ENCODE peak calls at places on chromosomes 16 and 17, in six cellular contexts. P is Caco-2, Y is astrocyte, O is thyroid gland, C is IMR-90, A is mucosa of descending colon. D is an unnamed sample. For H3K36me3, the result is how much of the 10 kb centered on the place peaks cover.

GRCh38 chr16:81238296-81239011 is at the start of gene BCO1:
- DNase-seq in P (no peak), Y (peak), O (no peak), C (peak), A (peak), D (no peak)

GRCh38 chr17:38733315-38734234 is 3.4 kb downstream of the CISD3 start:
- DNase-seq in P (peak), Y (no peak), O (no peak), C (no peak), A (peak), D (no peak)

GRCh38 chr16:65773319-65773874 is 593.1 kb upstream of the CDH5 start:
- DNase-seq in P (peak), Y (no peak), O (no peak), C (no peak), A (no peak), D (no peak)

GRCh38 chr17:77892469-77893143 is 65.9 kb upstream of the TNRC6C start:
- DNase-seq in P (peak), Y (no peak), O (no peak), C (no peak), A (no peak), D (peak)

GRCh38 chr16:65312795-65313194 is 190.9 kb upstream of the CDH11 start:
- DNase-seq in P (no peak), Y (peak), O (no peak), C (peak), A (no peak), D (no peak)

GRCh38 chr16:4733747-4734062 is 366 bp downstream of the ANKS3 start:
- DNase-seq in P (no peak), Y (no peak), O (no peak), C (no peak), A (peak), D (no peak)

GRCh38 chr17:50055055-50055425 is 870 bp upstream of the ITGA3 start:
- DNase-seq in P (peak), Y (peak), O (peak), C (no peak), A (peak), D (peak)

GRCh38 chr17:64022631-64023063 is 2.2 kb upstream of the ICAM2 start:
- DNase-seq in P (no peak), Y (no peak), O (peak), C (no peak), A (no peak), D (no peak)

GRCh38 chr16:87854053-87854906 is 15.0 kb downstream of the SLC7A5 start:
- DNase-seq in P (no peak), Y (no peak), O (no peak), C (no peak), A (no peak), D (peak)

GRCh38 chr16:73339821-73340220 is 291.9 kb upstream of the ZFHX3 start:
- DNase-seq in P (no peak), Y (no peak), O (no peak), C (no peak), A (peak), D (no peak)

GRCh38 chr16:11053916-11054460 is 109.6 kb downstream of the CLEC16A start:
- DNase-seq in P (no peak), Y (no peak), O (no peak), C (no peak), A (no peak), D (no peak)

GRCh38 chr17:81002409-81003361 is 11.0 kb downstream of the CHMP6 start:
- DNase-seq in P (no peak), Y (peak), O (peak), C (peak), A (peak), D (no peak)

GRCh38 chr17:27873746-27874145 is 19.4 kb downstream of the LYRM9 start:
- DNase-seq in P (peak), Y (peak), O (no peak), C (no peak), A (no peak), D (no peak)

GRCh38 chr16:70331588-70332358 is 14.9 kb upstream of the DDX19A start:
- DNase-seq in P (no peak), Y (no peak), O (no peak), C (no peak), A (peak), D (no peak)

GRCh38 chr17:67421869-67422273 is 44.8 kb downstream of the PITPNC1 start:
- DNase-seq in P (no peak), Y (peak), O (no peak), C (peak), A (peak), D (no peak)

GRCh38 chr17:76635659-76636360 is 7.7 kb downstream of the ST6GALNAC1 start:
- DNase-seq in P (no peak), Y (peak), O (no peak), C (peak), A (no peak), D (no peak)

GRCh38 chr16:30553396-30553899 is 4.7 kb downstream of the ZNF764 start:
- DNase-seq in P (no peak), Y (no peak), O (no peak), C (no peak), A (no peak), D (no peak)

GRCh38 chr17:82267575-82268379 is 5.7 kb downstream of the CSNK1D start:
- DNase-seq in P (peak), Y (peak), O (peak), C (peak), A (peak), D (peak)

GRCh38 chr17:48478224-48479013 is 48.4 kb upstream of the SKAP1 start:
- DNase-seq in P (no peak), Y (no peak), O (no peak), C (no peak), A (no peak), D (no peak)

GRCh38 chr17:40953876-40954275 is 12.9 kb downstream of the KRT39 start:
- DNase-seq in P (no peak), Y (peak), O (no peak), C (peak), A (no peak), D (no peak)

GRCh38 chr16:22318690-22319358 is 21.6 kb downstream of the POLR3E start:
- DNase-seq in P (no peak), Y (no peak), O (no peak), C (peak), A (peak), D (no peak)

GRCh38 chr17:29049541-29050150 is 6.7 kb downstream of the PIPOX start:
- DNase-seq in P (no peak), Y (no peak), O (no peak), C (no peak), A (no peak), D (no peak)

GRCh38 chr17:3433741-3434140 is at the start of gene OR1E2:
- DNase-seq in P (no peak), Y (no peak), O (no peak), C (no peak), A (no peak), D (no peak)

GRCh38 chr16:6827931-6828330 is 504.7 kb upstream of the RBFOX1 start:
- DNase-seq in P (no peak), Y (no peak), O (no peak), C (no peak), A (no peak), D (no peak)

GRCh38 chr16:88904676-88905365 is 38.4 kb upstream of the PABPN1L start:
- DNase-seq in P (no peak), Y (no peak), O (no peak), C (no peak), A (no peak), D (no peak)

GRCh38 chr17:82667668-82668000 is 19.4 kb upstream of the WDR45B start:
- DNase-seq in P (no peak), Y (no peak), O (no peak), C (no peak), A (no peak), D (peak)

GRCh38 chr17:62059394-62059793 is 5.7 kb downstream of the MED13 start:
- DNase-seq in P (no peak), Y (no peak), O (no peak), C (no peak), A (no peak), D (no peak)
- H3K36me3 ChIP-seq in P (under half), Y (under half), O (under half), C (under half), A (under half), D (under half)

DNA sequence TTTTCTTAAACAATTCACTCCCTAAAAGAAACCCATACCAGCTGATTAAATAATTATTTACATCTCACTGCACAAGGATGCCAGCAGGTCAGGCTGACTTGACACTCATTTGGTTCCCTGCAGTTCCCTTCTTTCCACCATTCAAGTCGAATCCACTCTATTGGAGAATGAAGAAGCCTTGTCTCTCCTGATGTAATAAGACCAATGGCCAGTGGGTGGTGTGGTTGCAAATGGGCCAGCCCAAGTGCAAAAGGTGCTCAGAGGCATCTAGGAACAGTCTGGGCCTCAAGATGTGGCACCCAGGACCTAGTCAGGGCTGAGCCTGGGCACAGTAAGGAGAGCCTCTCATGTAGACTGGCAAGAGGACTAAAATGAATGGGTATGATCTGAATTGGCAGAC is 9.3 kb downstream of the C16orf78 start:
- DNase-seq in P (no peak), Y (no peak), O (no peak), C (no peak), A (peak), D (no peak)
- TF ChIP-seq CTCF in P (no peak), Y (no peak), O (no peak), C (no peak), A (no peak), D (no peak)

DNA sequence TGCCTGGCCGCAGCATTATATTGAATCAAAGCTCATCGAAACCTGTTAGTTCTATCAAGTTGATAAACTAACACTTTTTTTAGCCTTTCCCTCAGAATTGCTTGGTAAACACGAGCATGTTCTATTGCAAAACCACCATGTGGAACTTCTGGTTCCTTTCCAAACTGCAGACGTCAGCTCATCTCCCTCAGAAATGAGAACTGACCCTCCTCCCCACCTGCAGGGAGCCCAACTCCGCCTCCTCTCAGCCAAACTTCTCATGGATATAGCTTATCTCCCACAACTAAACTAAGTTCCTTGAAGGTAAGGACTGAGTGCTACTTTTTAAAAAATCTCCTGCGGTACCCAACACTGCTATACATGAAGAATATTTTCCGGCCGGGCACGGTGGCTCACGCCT is 6.7 kb downstream of the SHMT1 start:
- DNase-seq in P (no peak), Y (peak), O (peak), C (peak), A (peak), D (no peak)
- H3K36me3 ChIP-seq in P (under half), Y (under half), O (under half), C (under half), A (under half), D (under half)

GRCh38 chr17:79104898-79105600 is 30.4 kb downstream of the ENGASE start:
- DNase-seq in P (no peak), Y (no peak), O (no peak), C (no peak), A (no peak), D (no peak)
- TF ChIP-seq CTCF in P (no peak), Y (no peak), O (no peak), C (no peak), A (no peak), D (no peak)

GRCh38 chr16:1508494-1509167 is 15.5 kb downstream of the TELO2 start:
- DNase-seq in P (no peak), Y (no peak), O (no peak), C (no peak), A (no peak), D (no peak)
- H3K36me3 ChIP-seq in P (under half), Y (under half), O (under half), C (under half), A (under half), D (half or more)

GRCh38 chr17:6651483-6652452 is at the start of the genes C17orf100 and MED31:
- DNase-seq in P (peak), Y (peak), O (peak), C (peak), A (peak), D (peak)
- TF ChIP-seq CTCF in P (no peak), Y (no peak), O (no peak), C (no peak), A (no peak), D (no peak)

DNA sequence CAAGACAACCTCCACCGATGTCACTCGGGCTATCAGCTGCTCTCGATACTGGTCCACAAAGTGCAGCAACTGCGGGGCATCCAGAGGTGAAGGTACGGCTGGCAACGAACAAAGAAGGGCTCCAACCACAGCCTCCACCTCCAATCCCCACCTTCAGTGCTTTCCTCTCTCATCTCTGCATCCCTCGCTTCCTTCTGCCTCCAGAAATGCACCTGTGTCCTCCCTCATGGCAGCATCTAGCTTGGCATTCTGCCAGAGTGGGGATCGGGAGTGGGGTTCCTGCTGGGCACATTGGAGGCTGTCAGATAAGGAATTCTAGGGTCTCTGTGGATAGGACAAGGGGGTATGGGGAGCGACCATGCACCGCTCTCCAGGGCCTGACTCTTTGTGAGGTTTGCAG is 28.6 kb downstream of the MIS12 start:
- DNase-seq in P (no peak), Y (no peak), O (no peak), C (no peak), A (no peak), D (no peak)
- H3K36me3 ChIP-seq in P (under half), Y (under half), O (under half), C (under half), A (under half), D (under half)

D was measured in left lung.